ENCODE peak calls at places on chromosomes 16 and 17, in four cellular contexts. D is stimulated activated CD8-positive, alpha-beta memory T cell treated with anti-CD3 and anti-CD28 coated beads, Interleukin-4, amount 100 ng/mL, for 1 hour; J is AG08395; Y is NCI-H2029 treated with DMSO at 0.1 percent for 48 hours. Z is an unnamed sample.

GRCh38 chr17:17081304-17081940 is 39.2 kb downstream of the MPRIP start:
- DNase-seq in D (no peak), J (no peak), Y (no peak), Z (no peak)

GRCh38 chr17:81433656-81434055 is 38.4 kb downstream of the BAHCC1 start:
- DNase-seq in D (no peak), J (no peak), Y (no peak), Z (no peak)

GRCh38 chr17:3635474-3636153 is 436 bp downstream of the SHPK start:
- DNase-seq in D (no peak), J (no peak), Y (no peak), Z (no peak)

GRCh38 chr16:17829826-17830225 is 359.1 kb upstream of the XYLT1 start:
- DNase-seq in D (no peak), J (peak), Y (no peak), Z (no peak)

GRCh38 chr16:27745348-27745747 is 195.4 kb downstream of the KATNIP start:
- DNase-seq in D (no peak), J (peak), Y (no peak), Z (no peak)

GRCh38 chr17:66691644-66692500 is 143.0 kb upstream of the CACNG5 start:
- DNase-seq in D (no peak), J (no peak), Y (no peak), Z (no peak)

GRCh38 chr16:85735946-85736345 is 14.9 kb downstream of the C16orf74 start:
- DNase-seq in D (no peak), J (no peak), Y (no peak), Z (no peak)

GRCh38 chr17:8188408-8188839 is 1.6 kb downstream of the BORCS6 start:
- DNase-seq in D (no peak), J (no peak), Y (no peak), Z (no peak)

GRCh38 chr16:85003076-85003475 is 8.3 kb downstream of the ZDHHC7 start:
- DNase-seq in D (no peak), J (no peak), Y (no peak), Z (no peak)

GRCh38 chr16:87702325-87702811 is 63.4 kb downstream of the KLHDC4 start:
- DNase-seq in D (no peak), J (peak), Y (no peak), Z (no peak)

GRCh38 chr16:30458561-30459394 is 13.1 kb upstream of the SEPHS2 start:
- DNase-seq in D (peak), J (no peak), Y (no peak), Z (no peak)

GRCh38 chr16:88993006-88993787 is 16.2 kb upstream of the CBFA2T3 start:
- DNase-seq in D (no peak), J (no peak), Y (no peak), Z (no peak)

GRCh38 chr17:82807562-82807961 is 32.3 kb downstream of the ZNF750 start:
- DNase-seq in D (no peak), J (no peak), Y (no peak), Z (no peak)

GRCh38 chr17:74369221-74369620 is 1.9 kb downstream of the GPR142 start:
- DNase-seq in D (peak), J (no peak), Y (no peak), Z (no peak)

GRCh38 chr16:85004587-85005205 is 6.6 kb downstream of the ZDHHC7 start:
- DNase-seq in D (no peak), J (peak), Y (no peak), Z (no peak)

GRCh38 chr17:45951941-45952340 is 47.1 kb upstream of the STH start:
- DNase-seq in D (no peak), J (no peak), Y (no peak), Z (no peak)

GRCh38 chr17:65078441-65079160 is 22.1 kb upstream of the GNA13 start:
- DNase-seq in D (no peak), J (peak), Y (no peak), Z (no peak)

GRCh38 chr16:88650749-88651275 is at the start of gene CYBA:
- DNase-seq in D (peak), J (peak), Y (no peak), Z (no peak)

GRCh38 chr16:54927125-54928015 is 3.3 kb upstream of the IRX5 start:
- DNase-seq in D (no peak), J (no peak), Y (peak), Z (no peak)

GRCh38 chr17:45299311-45299710 is 17.5 kb downstream of the MAP3K14 start:
- DNase-seq in D (no peak), J (no peak), Y (no peak), Z (no peak)

GRCh38 chr17:81234940-81235821 is 3.7 kb downstream of the TEPSIN start:
- DNase-seq in D (no peak), J (no peak), Y (no peak), Z (no peak)

Z was measured in occipital lobe.